ENCODE peak calls at places on chromosomes 16 and 17, in nine cellular contexts. One of them, this sample, is unnamed.
A peak's percentile ranks its signal among the peaks of the same experiment; 100 is the strongest.

GRCh38 chr16:11004957-11005610 is 60.7 kb downstream of the CLEC16A start:
- DNase-seq in fibroblast of lung: peak; percentile 82
- DNase-seq in heart right ventricle: no peak
- DNase-seq in right cardiac atrium: no peak
- DNase-seq in HCT116: no peak
- DNase-seq in adrenal gland: no peak
- DNase-seq in thoracic aorta: no peak
- DNase-seq in NT2/D1: no peak
- DNase-seq in A673: no peak
- DNase-seq in this sample: no peak

GRCh38 chr17:48555616-48556533 is 11.0 kb upstream of the HOXB2 start:
- DNase-seq in fibroblast of lung: peak; percentile 70
- DNase-seq in heart right ventricle: no peak
- DNase-seq in right cardiac atrium: no peak
- DNase-seq in HCT116: no peak
- DNase-seq in adrenal gland: no peak
- DNase-seq in thoracic aorta: no peak
- DNase-seq in NT2/D1: no peak
- DNase-seq in A673: peak; percentile 73
- DNase-seq in this sample: no peak

GRCh38 chr16:28925386-28926228 is 569 bp upstream of the RABEP2 start:
- DNase-seq in fibroblast of lung: peak; percentile 78
- DNase-seq in heart right ventricle: peak; percentile 85
- DNase-seq in right cardiac atrium: peak; percentile 93
- DNase-seq in HCT116: peak; percentile 54
- DNase-seq in adrenal gland: peak; percentile 75
- DNase-seq in thoracic aorta: peak; percentile 31
- DNase-seq in NT2/D1: peak; percentile 58
- DNase-seq in A673: peak; percentile 79
- DNase-seq in this sample: peak; percentile 31

GRCh38 chr16:66754211-66754610 is 2.8 kb upstream of the DYNC1LI2 start:
- DNase-seq in fibroblast of lung: no peak
- DNase-seq in heart right ventricle: no peak
- DNase-seq in right cardiac atrium: no peak
- DNase-seq in HCT116: no peak
- DNase-seq in adrenal gland: no peak
- DNase-seq in thoracic aorta: no peak
- DNase-seq in NT2/D1: no peak
- DNase-seq in A673: no peak
- DNase-seq in this sample: no peak

GRCh38 chr16:54096607-54097006 is 190.0 kb downstream of the IRX3 start:
- DNase-seq in fibroblast of lung: no peak
- DNase-seq in heart right ventricle: no peak
- DNase-seq in right cardiac atrium: no peak
- DNase-seq in HCT116: no peak
- DNase-seq in adrenal gland: no peak
- DNase-seq in thoracic aorta: no peak
- DNase-seq in NT2/D1: no peak
- DNase-seq in A673: no peak
- DNase-seq in this sample: no peak

GRCh38 chr16:4494746-4495490 is 18.7 kb downstream of the HMOX2 start:
- DNase-seq in fibroblast of lung: peak; percentile 91
- DNase-seq in heart right ventricle: no peak
- DNase-seq in right cardiac atrium: no peak
- DNase-seq in HCT116: peak; percentile 81
- DNase-seq in adrenal gland: no peak
- DNase-seq in thoracic aorta: no peak
- DNase-seq in NT2/D1: no peak
- DNase-seq in A673: peak; percentile 69
- DNase-seq in this sample: no peak

GRCh38 chr16:68328860-68329370 is 18.1 kb downstream of the PRMT7 start:
- DNase-seq in fibroblast of lung: no peak
- DNase-seq in heart right ventricle: no peak
- DNase-seq in right cardiac atrium: no peak
- DNase-seq in HCT116: no peak
- DNase-seq in adrenal gland: no peak
- DNase-seq in thoracic aorta: no peak
- DNase-seq in NT2/D1: no peak
- DNase-seq in A673: no peak
- DNase-seq in this sample: no peak

GRCh38 chr16:23863511-23864422 is 28.0 kb downstream of the PRKCB start:
- DNase-seq in fibroblast of lung: no peak
- DNase-seq in heart right ventricle: no peak
- DNase-seq in right cardiac atrium: no peak
- DNase-seq in HCT116: no peak
- DNase-seq in adrenal gland: no peak
- DNase-seq in thoracic aorta: no peak
- DNase-seq in NT2/D1: no peak
- DNase-seq in A673: no peak
- DNase-seq in this sample: no peak

GRCh38 chr17:50107790-50108414 is 12.8 kb downstream of the PDK2 start:
- DNase-seq in fibroblast of lung: peak; percentile 47
- DNase-seq in heart right ventricle: no peak
- DNase-seq in right cardiac atrium: no peak
- DNase-seq in HCT116: no peak
- DNase-seq in adrenal gland: peak; percentile 42
- DNase-seq in thoracic aorta: no peak
- DNase-seq in NT2/D1: no peak
- DNase-seq in A673: no peak
- DNase-seq in this sample: no peak

GRCh38 chr17:50105811-50106210 is 10.7 kb downstream of the PDK2 start:
- DNase-seq in fibroblast of lung: no peak
- DNase-seq in heart right ventricle: no peak
- DNase-seq in right cardiac atrium: no peak
- DNase-seq in HCT116: no peak
- DNase-seq in adrenal gland: no peak
- DNase-seq in thoracic aorta: no peak
- DNase-seq in NT2/D1: no peak
- DNase-seq in A673: no peak
- DNase-seq in this sample: no peak

GRCh38 chr17:50103941-50104340 is 8.8 kb downstream of the PDK2 start:
- DNase-seq in fibroblast of lung: no peak
- DNase-seq in heart right ventricle: no peak
- DNase-seq in right cardiac atrium: no peak
- DNase-seq in HCT116: no peak
- DNase-seq in adrenal gland: no peak
- DNase-seq in thoracic aorta: no peak
- DNase-seq in NT2/D1: no peak
- DNase-seq in A673: no peak
- DNase-seq in this sample: no peak

GRCh38 chr17:50108556-50108955 is 13.4 kb downstream of the PDK2 start:
- DNase-seq in fibroblast of lung: no peak
- DNase-seq in heart right ventricle: no peak
- DNase-seq in right cardiac atrium: no peak
- DNase-seq in HCT116: no peak
- DNase-seq in adrenal gland: no peak
- DNase-seq in thoracic aorta: no peak
- DNase-seq in NT2/D1: no peak
- DNase-seq in A673: no peak
- DNase-seq in this sample: no peak

DNA sequence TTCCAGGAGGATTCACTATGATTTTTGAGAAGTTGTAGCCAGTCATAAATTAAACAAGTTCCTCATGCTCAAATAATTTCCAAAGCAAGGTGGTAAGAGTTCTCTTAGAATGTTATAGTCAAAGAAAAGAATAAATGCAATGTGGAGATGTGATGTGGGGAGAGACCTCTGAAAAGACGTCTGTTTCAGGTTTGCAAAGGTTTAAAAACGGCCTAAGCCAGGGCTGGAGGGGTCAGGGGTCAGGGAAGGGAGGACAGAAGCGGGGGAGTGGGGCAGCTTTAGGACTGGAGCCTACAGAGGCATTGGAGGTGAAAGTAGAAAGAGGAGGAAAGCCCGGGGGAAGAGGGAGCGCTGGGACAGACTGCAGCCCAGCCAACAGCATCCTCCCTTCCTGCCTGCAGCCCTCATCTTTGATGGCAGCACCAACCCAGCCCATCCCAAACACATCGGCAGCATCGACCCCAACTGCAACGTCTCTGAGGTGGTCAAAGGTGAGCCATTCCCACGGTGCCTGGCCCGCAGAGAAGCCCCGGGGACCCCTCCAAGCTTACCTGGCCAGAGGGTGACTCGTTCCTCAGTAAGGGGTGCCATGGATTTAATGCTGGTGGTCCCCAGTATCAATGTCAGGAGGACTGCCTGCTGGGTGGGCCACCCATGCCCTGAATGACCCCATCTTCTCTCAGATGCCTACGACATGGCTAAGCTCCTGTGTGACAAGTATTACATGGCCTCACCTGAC is 11.4 kb downstream of the PDK2 start:
- DNase-seq in fibroblast of lung: no peak
- DNase-seq in heart right ventricle: no peak
- DNase-seq in right cardiac atrium: no peak
- DNase-seq in HCT116: no peak
- DNase-seq in adrenal gland: no peak
- DNase-seq in thoracic aorta: no peak
- DNase-seq in NT2/D1: no peak
- DNase-seq in A673: no peak
- DNase-seq in this sample: no peak
- H3K9me3 ChIP-seq in fibroblast of lung: no peaks in the 10 kb centered on the region
- H3K9me3 ChIP-seq in heart right ventricle: no peaks in the 10 kb centered on the region
- H3K9me3 ChIP-seq in right cardiac atrium: no peaks in the 10 kb centered on the region
- H3K9me3 ChIP-seq in HCT116: no peaks in the 10 kb centered on the region
- H3K9me3 ChIP-seq in adrenal gland: no peaks in the 10 kb centered on the region
- H3K9me3 ChIP-seq in thoracic aorta: no peaks in the 10 kb centered on the region
- H3K9me3 ChIP-seq in NT2/D1: no peaks in the 10 kb centered on the region
- H3K9me3 ChIP-seq in A673: no peaks in the 10 kb centered on the region
- H3K9me3 ChIP-seq in this sample: no peaks in the 10 kb centered on the region

GRCh38 chr16:49755716-49756115 is 100.2 kb downstream of the ZNF423 start:
- DNase-seq in fibroblast of lung: no peak
- DNase-seq in heart right ventricle: no peak
- DNase-seq in right cardiac atrium: no peak
- DNase-seq in HCT116: no peak
- DNase-seq in adrenal gland: no peak
- DNase-seq in thoracic aorta: no peak
- DNase-seq in NT2/D1: no peak
- DNase-seq in A673: no peak
- DNase-seq in this sample: no peak
- H3K4me3 ChIP-seq in fibroblast of lung: no peak overlapping the region
- H3K4me3 ChIP-seq in heart right ventricle: no peak overlapping the region
- H3K4me3 ChIP-seq in right cardiac atrium: no peak overlapping the region
- H3K4me3 ChIP-seq in HCT116: no peak overlapping the region
- H3K4me3 ChIP-seq in adrenal gland: no peak overlapping the region
- H3K4me3 ChIP-seq in thoracic aorta: no peak overlapping the region
- H3K4me3 ChIP-seq in NT2/D1: no peak overlapping the region
- H3K4me3 ChIP-seq in A673: no peak overlapping the region
- H3K4me3 ChIP-seq in this sample: no peak overlapping the region

GRCh38 chr16:73215482-73216377 is 167.8 kb upstream of the ZFHX3 start:
- DNase-seq in fibroblast of lung: peak; percentile 82
- DNase-seq in heart right ventricle: no peak
- DNase-seq in right cardiac atrium: no peak
- DNase-seq in HCT116: no peak
- DNase-seq in adrenal gland: no peak
- DNase-seq in thoracic aorta: no peak
- DNase-seq in NT2/D1: no peak
- DNase-seq in A673: no peak
- DNase-seq in this sample: no peak

GRCh38 chr16:73216932-73217331 is 169.0 kb upstream of the ZFHX3 start:
- DNase-seq in fibroblast of lung: peak; percentile 18
- DNase-seq in heart right ventricle: no peak
- DNase-seq in right cardiac atrium: no peak
- DNase-seq in HCT116: no peak
- DNase-seq in adrenal gland: no peak
- DNase-seq in thoracic aorta: no peak
- DNase-seq in NT2/D1: no peak
- DNase-seq in A673: no peak
- DNase-seq in this sample: no peak

GRCh38 chr16:73212431-73212830 is 164.5 kb upstream of the ZFHX3 start:
- DNase-seq in fibroblast of lung: no peak
- DNase-seq in heart right ventricle: no peak
- DNase-seq in right cardiac atrium: no peak
- DNase-seq in HCT116: no peak
- DNase-seq in adrenal gland: no peak
- DNase-seq in thoracic aorta: no peak
- DNase-seq in NT2/D1: no peak
- DNase-seq in A673: no peak
- DNase-seq in this sample: no peak

GRCh38 chr16:73214825-73215481 is 167.0 kb upstream of the ZFHX3 start:
- DNase-seq in fibroblast of lung: peak; percentile 98
- DNase-seq in heart right ventricle: no peak
- DNase-seq in right cardiac atrium: no peak
- DNase-seq in HCT116: no peak
- DNase-seq in adrenal gland: no peak
- DNase-seq in thoracic aorta: no peak
- DNase-seq in NT2/D1: peak; percentile 48
- DNase-seq in A673: peak; percentile 66
- DNase-seq in this sample: no peak

GRCh38 chr16:73213761-73214480 is 166.0 kb upstream of the ZFHX3 start:
- DNase-seq in fibroblast of lung: no peak
- DNase-seq in heart right ventricle: no peak
- DNase-seq in right cardiac atrium: no peak
- DNase-seq in HCT116: no peak
- DNase-seq in adrenal gland: no peak
- DNase-seq in thoracic aorta: no peak
- DNase-seq in NT2/D1: no peak
- DNase-seq in A673: no peak
- DNase-seq in this sample: no peak
- H3K9me3 ChIP-seq in fibroblast of lung: no peaks in the 10 kb centered on the region
- H3K9me3 ChIP-seq in heart right ventricle: no peaks in the 10 kb centered on the region
- H3K9me3 ChIP-seq in right cardiac atrium: no peaks in the 10 kb centered on the region
- H3K9me3 ChIP-seq in HCT116: no peaks in the 10 kb centered on the region
- H3K9me3 ChIP-seq in adrenal gland: no peaks in the 10 kb centered on the region
- H3K9me3 ChIP-seq in thoracic aorta: no peaks in the 10 kb centered on the region
- H3K9me3 ChIP-seq in NT2/D1: peaks cover 16% of the 10 kb centered on the region
- H3K9me3 ChIP-seq in A673: no peaks in the 10 kb centered on the region
- H3K9me3 ChIP-seq in this sample: no peaks in the 10 kb centered on the region

GRCh38 chr16:77943770-77944169 is 78.6 kb upstream of the CLEC3A start:
- DNase-seq in fibroblast of lung: no peak
- DNase-seq in heart right ventricle: no peak
- DNase-seq in right cardiac atrium: no peak
- DNase-seq in HCT116: no peak
- DNase-seq in adrenal gland: no peak
- DNase-seq in thoracic aorta: no peak
- DNase-seq in NT2/D1: no peak
- DNase-seq in A673: no peak
- DNase-seq in this sample: no peak

GRCh38 chr16:77946834-77947233 is 75.5 kb upstream of the CLEC3A start:
- DNase-seq in fibroblast of lung: peak; percentile 41
- DNase-seq in heart right ventricle: no peak
- DNase-seq in right cardiac atrium: no peak
- DNase-seq in HCT116: no peak
- DNase-seq in adrenal gland: no peak
- DNase-seq in thoracic aorta: no peak
- DNase-seq in NT2/D1: peak; percentile 38
- DNase-seq in A673: no peak
- DNase-seq in this sample: no peak

GRCh38 chr16:77944631-77945030 is 77.7 kb upstream of the CLEC3A start:
- DNase-seq in fibroblast of lung: no peak
- DNase-seq in heart right ventricle: no peak
- DNase-seq in right cardiac atrium: no peak
- DNase-seq in HCT116: no peak
- DNase-seq in adrenal gland: no peak
- DNase-seq in thoracic aorta: no peak
- DNase-seq in NT2/D1: no peak
- DNase-seq in A673: no peak
- DNase-seq in this sample: no peak

GRCh38 chr16:77949445-77949844 is 72.9 kb upstream of the CLEC3A start:
- DNase-seq in fibroblast of lung: no peak
- DNase-seq in heart right ventricle: no peak
- DNase-seq in right cardiac atrium: no peak
- DNase-seq in HCT116: no peak
- DNase-seq in adrenal gland: no peak
- DNase-seq in thoracic aorta: no peak
- DNase-seq in NT2/D1: no peak
- DNase-seq in A673: no peak
- DNase-seq in this sample: no peak

GRCh38 chr16:77945126-77945525 is 77.2 kb upstream of the CLEC3A start:
- DNase-seq in fibroblast of lung: peak; percentile 82
- DNase-seq in heart right ventricle: no peak
- DNase-seq in right cardiac atrium: no peak
- DNase-seq in HCT116: no peak
- DNase-seq in adrenal gland: no peak
- DNase-seq in thoracic aorta: no peak
- DNase-seq in NT2/D1: no peak
- DNase-seq in A673: no peak
- DNase-seq in this sample: no peak
- H3K4me3 ChIP-seq in fibroblast of lung: no peak overlapping the region
- H3K4me3 ChIP-seq in heart right ventricle: no peak overlapping the region
- H3K4me3 ChIP-seq in right cardiac atrium: no peak overlapping the region
- H3K4me3 ChIP-seq in HCT116: no peak overlapping the region
- H3K4me3 ChIP-seq in adrenal gland: no peak overlapping the region
- H3K4me3 ChIP-seq in thoracic aorta: no peak overlapping the region
- H3K4me3 ChIP-seq in NT2/D1: no peak overlapping the region
- H3K4me3 ChIP-seq in A673: no peak overlapping the region
- H3K4me3 ChIP-seq in this sample: no peak overlapping the region

This sample was measured in tibial nerve.